ENCODE peak calls at places on chromosomes 5 and 9, in five cellular contexts. R, L, N, Y and X are unnamed samples.
A peak's percentile ranks its signal among the peaks of the same experiment; 100 is the strongest.

GRCh38 chr5:96590796-96591195 is 71.4 kb upstream of the CAST start:
- DNase-seq in R (no peak), L (no peak), N (no peak), Y (no peak), X (no peak)

GRCh38 chr5:147303976-147304375 is 69.2 kb downstream of the STK32A start:
- DNase-seq in R (no peak), L (no peak), N (no peak), Y (no peak), X (no peak)

GRCh38 chr5:77935516-77936364 is 159.6 kb upstream of the TBCA start:
- DNase-seq in R (no peak), L (peak; percentile 44), N (no peak), Y (no peak), X (no peak)

GRCh38 chr5:61884242-61884855 is 421.7 kb upstream of the KIF2A start:
- DNase-seq in R (no peak), L (no peak), N (no peak), Y (no peak), X (no peak)

GRCh38 chr9:131870156-131870555 is 130.3 kb upstream of the RAPGEF1 start:
- DNase-seq in R (no peak), L (no peak), N (no peak), Y (no peak), X (no peak)

GRCh38 chr9:132555528-132555927 is 26.9 kb upstream of the BARHL1 start:
- DNase-seq in R (no peak), L (no peak), N (no peak), Y (no peak), X (no peak)

GRCh38 chr9:97868859-97869258 is 15.8 kb downstream of the FOXE1 start:
- DNase-seq in R (no peak), L (no peak), N (no peak), Y (no peak), X (peak; percentile 42)

GRCh38 chr5:138946241-138946623 is 71.1 kb upstream of the LRRTM2 start:
- DNase-seq in R (no peak), L (no peak), N (no peak), Y (no peak), X (no peak)

GRCh38 chr5:94240616-94241287 is 377.7 kb downstream of the KIAA0825 start:
- DNase-seq in R (no peak), L (no peak), N (no peak), Y (no peak), X (no peak)

GRCh38 chr9:20373263-20373662 is 249.0 kb downstream of the MLLT3 start:
- DNase-seq in R (no peak), L (no peak), N (no peak), Y (no peak), X (no peak)

GRCh38 chr5:176652136-176652535 is 4.9 kb downstream of the TSPAN17 start:
- DNase-seq in R (no peak), L (no peak), N (no peak), Y (no peak), X (no peak)

GRCh38 chr5:154369682-154370081 is 76.1 kb upstream of the SAP30L start:
- DNase-seq in R (no peak), L (no peak), N (peak; percentile 30), Y (no peak), X (no peak)

DNA sequence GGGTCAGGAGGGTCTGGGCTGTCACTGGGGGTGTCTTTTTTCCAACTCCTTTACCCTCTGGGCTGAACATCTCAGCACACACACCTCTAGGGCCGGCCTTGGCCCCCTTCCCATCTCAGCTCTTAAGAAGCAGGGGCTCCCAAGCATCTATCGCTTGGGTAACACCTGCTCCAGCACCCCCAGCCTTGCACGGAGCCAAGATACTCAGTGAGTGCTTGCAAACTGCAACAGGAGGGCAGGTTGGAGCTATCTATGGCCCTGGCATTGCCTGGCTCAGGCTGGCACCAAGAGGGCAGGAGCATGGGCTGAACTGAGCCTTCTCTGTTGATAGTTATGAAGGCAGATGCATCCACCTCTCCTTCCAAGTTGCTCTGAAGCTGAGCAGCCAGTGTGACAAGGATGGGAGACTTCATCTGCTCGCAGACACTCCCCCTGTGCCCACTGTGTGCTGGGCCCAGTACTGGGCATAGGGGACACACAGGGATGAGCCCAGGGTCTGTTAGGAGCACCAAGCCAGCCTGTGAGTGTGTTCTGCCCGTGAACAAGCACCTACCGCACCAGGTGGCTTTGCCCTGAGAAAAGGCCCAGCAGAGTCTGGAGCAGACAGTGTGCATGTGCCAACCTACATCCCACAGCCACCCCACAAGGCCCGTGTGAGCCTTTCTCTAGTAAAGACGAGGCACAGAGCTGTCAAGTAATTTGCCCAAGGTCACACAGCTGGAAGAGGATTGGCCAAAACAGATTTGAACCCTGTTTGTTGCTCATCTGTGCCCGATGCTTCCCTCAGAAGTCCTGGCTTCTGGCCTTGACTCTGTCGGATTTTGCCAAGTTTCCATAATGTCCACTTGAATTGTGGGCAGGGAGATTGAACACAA is 58.2 kb downstream of the PHF2 start:
- DNase-seq in R (no peak), L (no peak), N (no peak), Y (no peak), X (peak; percentile 40)
- TF ChIP-seq CEBPB in R (no peak), L (no peak), N (no peak), Y (no peak), X (no peak)

GRCh38 chr9:15851766-15852165 is 298.9 kb downstream of the CCDC171 start:
- DNase-seq in R (no peak), L (no peak), N (no peak), Y (no peak), X (no peak)

GRCh38 chr9:15849871-15850270 is 297.0 kb downstream of the CCDC171 start:
- DNase-seq in R (no peak), L (no peak), N (no peak), Y (no peak), X (no peak)

GRCh38 chr9:15846611-15847010 is 293.8 kb downstream of the CCDC171 start:
- DNase-seq in R (no peak), L (no peak), N (no peak), Y (no peak), X (no peak)
- TF ChIP-seq KDM1A in R (no peak), L (no peak), N (no peak), Y (no peak), X (no peak)

GRCh38 chr5:179680014-179680779 is 637 bp downstream of the CBY3 start:
- DNase-seq in R (no peak), L (no peak), N (no peak), Y (peak; percentile 98), X (no peak)

GRCh38 chr5:179678238-179679013 is 2.4 kb downstream of the CBY3 start:
- DNase-seq in R (peak; percentile 89), L (peak; percentile 86), N (peak; percentile 99), Y (peak; percentile 90), X (peak; percentile 94)

GRCh38 chr5:179680780-179681411 is at the start of gene CBY3:
- DNase-seq in R (no peak), L (no peak), N (no peak), Y (peak; percentile 46), X (no peak)

GRCh38 chr5:179679014-179679674 is 1.7 kb downstream of the CBY3 start:
- DNase-seq in R (no peak), L (no peak), N (peak; percentile 45), Y (no peak), X (peak; percentile 89)
- TF ChIP-seq CEBPB in R (no peak), L (no peak), N (no peak), Y (no peak), X (no peak)

GRCh38 chr5:14871084-14871572 is 450 bp downstream of the ANKH start:
- DNase-seq in R (no peak), L (no peak), N (peak; percentile 14), Y (no peak), X (peak; percentile 57)
- TF ChIP-seq KDM1A in R (no peak), L (no peak), N (no peak), Y (no peak), X (no peak)

DNA sequence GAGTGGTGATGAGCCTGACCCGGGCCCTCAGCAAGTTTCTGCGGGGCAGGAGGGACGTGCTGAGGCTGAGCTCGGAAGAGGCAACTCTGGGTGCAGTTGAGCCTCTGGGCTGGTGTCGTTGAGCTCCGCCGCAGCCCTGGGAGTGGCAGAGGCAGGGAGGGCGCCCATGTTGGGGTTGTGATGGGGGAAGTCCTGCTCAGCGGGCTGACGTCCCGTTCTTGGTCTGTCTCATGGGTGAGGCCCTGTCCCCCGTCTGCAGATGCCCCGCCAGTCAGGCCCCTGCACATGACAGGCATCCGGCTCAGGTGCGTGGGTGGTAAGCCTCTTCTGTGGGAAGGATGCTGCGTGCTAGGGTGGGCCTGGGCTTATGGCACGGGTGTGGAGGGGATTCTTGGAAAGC is 64.3 kb downstream of the RXRA start:
- DNase-seq in R (no peak), L (no peak), N (no peak), Y (no peak), X (no peak)
- TF ChIP-seq CEBPB in R (no peak), L (no peak), N (no peak), Y (no peak), X (no peak)

GRCh38 chr5:172283862-172284274 is 304 bp upstream of the UBTD2 start:
- DNase-seq in R (peak; percentile 93), L (no peak), N (peak; percentile 70), Y (peak; percentile 50), X (no peak)
- TF ChIP-seq KDM1A in R (no peak), L (no peak), N (no peak), Y (no peak), X (no peak)

GRCh38 chr9:79757906-79758669 is 186.3 kb downstream of the TLE4 start:
- DNase-seq in R (no peak), L (no peak), N (no peak), Y (no peak), X (no peak)
- TF ChIP-seq CEBPB in R (no peak), L (no peak), N (no peak), Y (no peak), X (no peak)